ENCODE peak calls at places on chromosome 18, in four cellular contexts. K is GM12892, A is HepG2, E is K562. X is an unnamed sample.

GRCh38 chr18:44935455-44935854 is 254.8 kb downstream of the SETBP1 start:
- DNase-seq in K (no peak), E (no peak), A (no peak), X (no peak)

GRCh38 chr18:43265465-43265864 is 11.8 kb downstream of the SYT4 start:
- DNase-seq in E (no peak), K (no peak), A (no peak), X (no peak)

GRCh38 chr18:27967938-27968803 is 208.8 kb downstream of the CDH2 start:
- DNase-seq in E (no peak), K (no peak), A (peak; percentile 55), X (no peak)

GRCh38 chr18:42839408-42839807 is 276.1 kb downstream of the RIT2 start:
- DNase-seq in K (no peak), A (no peak), E (no peak), X (no peak)

GRCh38 chr18:46756559-46757201 is at the start of gene ST8SIA5:
- DNase-seq in A (no peak), K (peak; percentile 45), E (no peak), X (peak; percentile 49)

GRCh38 chr18:45521777-45522176 is 93.5 kb upstream of the SLC14A2 start:
- DNase-seq in E (no peak), A (no peak), K (no peak), X (no peak)

GRCh38 chr18:55585586-55586521 is 2.1 kb downstream of the TCF4 start:
- DNase-seq in K (no peak), E (no peak), A (no peak), X (no peak)

GRCh38 chr18:20963027-20963426 is 148.6 kb downstream of the ROCK1 start:
- DNase-seq in A (no peak), K (no peak), E (no peak), X (no peak)

GRCh38 chr18:36814994-36815393 is 13.8 kb downstream of the TPGS2 start:
- DNase-seq in E (peak; percentile 46), A (no peak), K (no peak), X (no peak)

GRCh38 chr18:5294113-5294617 is 1.4 kb downstream of the ZBTB14 start:
- DNase-seq in E (no peak), A (no peak), K (peak; percentile 12), X (peak; percentile 22)

GRCh38 chr18:28961669-28962228 is 784.8 kb upstream of the CDH2 start:
- DNase-seq in A (peak; percentile 36), K (no peak), E (no peak), X (peak; percentile 2)

GRCh38 chr18:27825735-27826477 is 351.0 kb downstream of the CDH2 start:
- DNase-seq in A (no peak), K (no peak), E (no peak), X (no peak)

GRCh38 chr18:48330016-48330991 is 78.9 kb downstream of the ZBTB7C start:
- DNase-seq in E (no peak), K (no peak), A (no peak), X (no peak)

GRCh38 chr18:67590571-67591141 is 74.1 kb upstream of the DSEL start:
- DNase-seq in E (no peak), K (no peak), A (no peak), X (no peak)

GRCh38 chr18:46402945-46403344 is 254.1 kb downstream of the LOXHD1 start:
- DNase-seq in K (no peak), E (no peak), A (no peak), X (no peak)

GRCh38 chr18:21100678-21101077 is 10.9 kb downstream of the ROCK1 start:
- DNase-seq in A (no peak), E (no peak), K (no peak), X (no peak)

GRCh38 chr18:37525302-37525585 is 40.4 kb downstream of the CELF4 start:
- DNase-seq in E (no peak), A (no peak), K (no peak), X (no peak)

GRCh38 chr18:681985-682384 is 24.5 kb downstream of the TYMS start:
- DNase-seq in A (no peak), K (no peak), E (no peak), X (no peak)

GRCh38 chr18:50107468-50107867 is 87.5 kb downstream of the MYO5B start:
- DNase-seq in A (no peak), E (no peak), K (no peak), X (no peak)

GRCh38 chr18:26468931-26469340 is 79.4 kb downstream of the KCTD1 start:
- DNase-seq in E (peak; percentile 60), A (peak; percentile 36), K (no peak), X (peak; percentile 28)

GRCh38 chr18:27808678-27809077 is 368.3 kb downstream of the CDH2 start:
- DNase-seq in A (no peak), K (no peak), E (no peak), X (no peak)

GRCh38 chr18:9914584-9915290 is 921 bp downstream of the VAPA start:
- DNase-seq in E (no peak), A (peak; percentile 51), K (peak; percentile 48), X (peak; percentile 52)

GRCh38 chr18:79513381-79514081 is 117.8 kb downstream of the NFATC1 start:
- DNase-seq in E (no peak), A (no peak), K (no peak), X (no peak)

GRCh38 chr18:65278939-65279667 is 471.7 kb upstream of the CDH7 start:
- DNase-seq in A (no peak), E (no peak), K (no peak), X (no peak)

GRCh38 chr18:37383036-37383788 is 182.4 kb downstream of the CELF4 start:
- DNase-seq in A (no peak), E (no peak), K (no peak), X (no peak)

GRCh38 chr18:25228410-25228809 is 123.6 kb downstream of the ZNF521 start:
- DNase-seq in E (no peak), A (no peak), K (no peak), X (no peak)

GRCh38 chr18:51767293-51767692 is 569.8 kb upstream of the MEX3C start:
- DNase-seq in K (no peak), E (no peak), A (no peak), X (peak; percentile 1)

GRCh38 chr18:25464211-25464610 is 112.2 kb upstream of the ZNF521 start:
- DNase-seq in K (no peak), A (no peak), E (no peak), X (no peak)

GRCh38 chr18:72089432-72089831 is 454.7 kb downstream of the CBLN2 start:
- DNase-seq in K (no peak), A (no peak), E (no peak), X (no peak)

GRCh38 chr18:48952287-48953095 is 1.7 kb upstream of the SMAD7 start:
- DNase-seq in A (no peak), K (no peak), E (peak; percentile 53), X (no peak)

GRCh38 chr18:10410472-10411300 is 43.7 kb upstream of the APCDD1 start:
- DNase-seq in E (no peak), K (no peak), A (no peak), X (no peak)

GRCh38 chr18:30903566-30903965 is 139.0 kb downstream of the DSC3 start:
- DNase-seq in A (peak; percentile 9), K (no peak), E (no peak), X (no peak)

GRCh38 chr18:14927701-14928100 is 179.7 kb downstream of the ANKRD30B start:
- DNase-seq in E (no peak), K (no peak), A (no peak), X (no peak)

GRCh38 chr18:10101729-10102128 is 187.9 kb downstream of the VAPA start:
- DNase-seq in E (no peak), A (no peak), K (no peak), X (no peak)

GRCh38 chr18:58398648-58399398 is 230.1 kb downstream of the ALPK2 start:
- DNase-seq in E (no peak), A (peak; percentile 80), K (no peak), X (no peak)
- TF ChIP-seq POLR2AphosphoS5 in E (no peak), A (peak; percentile 43), K (no peak), X (no peak)

DNA sequence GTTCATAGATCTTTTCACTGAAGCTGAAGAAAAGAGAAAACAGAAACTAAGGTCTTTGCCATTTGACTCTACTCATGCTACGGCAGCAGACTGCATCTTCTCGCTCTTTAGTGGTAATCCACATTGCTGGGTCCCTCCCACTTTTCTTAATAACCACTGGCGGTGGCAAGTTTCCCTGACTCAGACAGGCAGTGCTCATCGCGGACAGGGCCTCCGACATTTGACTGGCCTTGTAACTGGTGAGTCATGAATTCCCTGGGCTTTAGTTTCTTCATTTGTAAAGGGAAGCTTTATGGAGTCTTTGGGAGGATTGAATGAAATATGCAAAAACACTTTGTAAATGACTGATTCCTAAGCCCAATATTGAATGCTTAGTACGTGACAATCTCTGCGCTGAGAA is 238.2 kb upstream of the RBBP8 start:
- DNase-seq in K (no peak), A (no peak), E (peak; percentile 20), X (no peak)
- TF ChIP-seq TAF1 in K (no peak), A (no peak), E (no peak), X (no peak)

DNA sequence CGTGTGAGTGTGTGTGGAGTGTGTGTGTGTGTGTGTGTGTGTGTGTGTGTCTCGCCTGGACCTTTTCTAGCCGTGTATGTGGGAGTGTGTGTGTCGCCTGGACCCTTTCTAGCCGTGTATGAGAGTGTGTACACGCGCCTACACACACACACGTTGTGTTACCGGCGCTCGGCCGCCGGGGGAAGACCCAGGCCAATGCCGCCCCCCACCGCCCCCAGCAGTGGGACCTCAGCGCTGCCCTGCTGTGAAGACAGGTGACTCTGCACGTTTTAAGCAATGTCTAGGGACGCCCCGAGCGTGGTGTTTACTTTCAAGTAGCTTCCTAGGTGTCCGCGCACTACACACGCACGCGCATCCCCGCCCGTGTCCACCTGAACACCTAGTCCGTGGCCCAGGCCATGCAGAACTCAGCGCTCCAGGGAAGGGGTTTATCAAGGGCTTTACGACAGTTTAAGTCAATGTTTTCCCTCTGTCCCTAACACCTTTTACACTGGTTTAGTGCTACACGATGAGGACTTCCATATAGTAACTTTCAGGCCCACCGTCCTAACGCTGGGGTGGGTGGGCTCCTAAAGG is 1.2 kb upstream of the BCL2 start:
- DNase-seq in E (peak; percentile 32), A (peak; percentile 15), K (peak; percentile 19), X (no peak)
- TF ChIP-seq POLR2AphosphoS5 in E (no peak), A (no peak), K (peak; percentile 43), X (peak; percentile 79)

GRCh38 chr18:12540751-12541150 is 117.2 kb downstream of the SPIRE1 start:
- DNase-seq in A (no peak), E (no peak), K (no peak), X (no peak)

DNA sequence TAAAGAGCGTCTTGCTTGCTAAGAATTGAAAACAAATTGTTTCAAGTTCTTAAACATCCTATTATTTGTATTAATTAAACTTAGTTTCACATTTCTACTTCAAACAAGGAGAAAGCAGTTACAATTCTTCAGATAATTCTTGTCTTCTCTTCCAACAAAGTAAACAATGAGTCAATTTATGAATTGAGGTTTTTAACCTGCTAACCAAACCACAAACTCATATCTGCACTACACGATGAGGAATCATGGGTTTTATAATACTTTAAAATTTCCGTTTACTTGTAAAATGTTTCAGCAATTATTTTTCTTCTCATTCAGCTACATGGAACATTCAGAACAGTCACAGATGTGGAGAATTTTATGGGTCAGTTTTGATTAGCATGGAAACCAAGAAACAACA is 114.2 kb downstream of the SPIRE1 start:
- DNase-seq in K (no peak), A (no peak), E (no peak), X (no peak)
- TF ChIP-seq TAF1 in K (no peak), A (no peak), E (no peak), X (no peak)

GRCh38 chr18:23071285-23071684 is 64.0 kb upstream of the CABLES1 start:
- DNase-seq in A (no peak), K (peak; percentile 41), E (no peak), X (peak; percentile 60)
- TF ChIP-seq POLR2AphosphoS5 in A (no peak), K (peak; percentile 27), E (no peak), X (no peak)

GRCh38 chr18:8814206-8814605 is 108.8 kb downstream of the MTCL1 start:
- DNase-seq in K (no peak), A (no peak), E (no peak), X (no peak)
- TF ChIP-seq TAF1 in K (no peak), A (no peak), E (no peak), X (no peak)